ENCODE peak calls at places on chromosomes 5 and 9, in ten cellular contexts. One of them, this sample, is unnamed.

GRCh38 chr5:160197341-160198147 is 31.8 kb upstream of the FABP6 start:
- DNase-seq in MCF 10A: no peak
- DNase-seq in uterus: peak
- DNase-seq in esophagus squamous epithelium: no peak
- DNase-seq in colonic mucosa: no peak
- DNase-seq in Panc1: no peak
- DNase-seq in fibroblast of pulmonary artery: peak
- DNase-seq in HCT116: no peak
- DNase-seq in Peyer's patch: no peak
- DNase-seq in PC-3: no peak
- DNase-seq in this sample: no peak

GRCh38 chr9:91207889-91208651 is 153.6 kb downstream of the AUH start:
- DNase-seq in MCF 10A: peak
- DNase-seq in uterus: no peak
- DNase-seq in Peyer's patch: no peak
- DNase-seq in Panc1: no peak
- DNase-seq in esophagus squamous epithelium: no peak
- DNase-seq in PC-3: no peak
- DNase-seq in fibroblast of pulmonary artery: peak
- DNase-seq in HCT116: no peak
- DNase-seq in colonic mucosa: no peak
- DNase-seq in this sample: no peak

GRCh38 chr5:5619546-5619945 is 197.1 kb downstream of the ICE1 start:
- DNase-seq in Panc1: no peak
- DNase-seq in fibroblast of pulmonary artery: no peak
- DNase-seq in uterus: no peak
- DNase-seq in HCT116: no peak
- DNase-seq in PC-3: no peak
- DNase-seq in esophagus squamous epithelium: no peak
- DNase-seq in colonic mucosa: no peak
- DNase-seq in Peyer's patch: no peak
- DNase-seq in MCF 10A: no peak
- DNase-seq in this sample: no peak

GRCh38 chr9:109274768-109275596 is 45.9 kb downstream of the EPB41L4B start:
- DNase-seq in colonic mucosa: peak
- DNase-seq in MCF 10A: no peak
- DNase-seq in fibroblast of pulmonary artery: no peak
- DNase-seq in HCT116: no peak
- DNase-seq in Peyer's patch: peak
- DNase-seq in uterus: no peak
- DNase-seq in Panc1: no peak
- DNase-seq in PC-3: no peak
- DNase-seq in esophagus squamous epithelium: no peak
- DNase-seq in this sample: no peak

GRCh38 chr9:135137398-135137832 is 49.9 kb downstream of the OLFM1 start:
- DNase-seq in esophagus squamous epithelium: no peak
- DNase-seq in Panc1: no peak
- DNase-seq in PC-3: no peak
- DNase-seq in Peyer's patch: no peak
- DNase-seq in colonic mucosa: no peak
- DNase-seq in fibroblast of pulmonary artery: peak
- DNase-seq in MCF 10A: peak
- DNase-seq in uterus: no peak
- DNase-seq in HCT116: no peak
- DNase-seq in this sample: no peak

GRCh38 chr9:125886365-125886764 is 139.2 kb downstream of the PBX3 start:
- DNase-seq in Peyer's patch: no peak
- DNase-seq in PC-3: no peak
- DNase-seq in colonic mucosa: no peak
- DNase-seq in esophagus squamous epithelium: no peak
- DNase-seq in HCT116: no peak
- DNase-seq in MCF 10A: no peak
- DNase-seq in Panc1: no peak
- DNase-seq in uterus: no peak
- DNase-seq in fibroblast of pulmonary artery: peak
- DNase-seq in this sample: no peak

GRCh38 chr9:93679536-93680444 is 103.4 kb downstream of the PHF2 start:
- DNase-seq in uterus: peak
- DNase-seq in PC-3: no peak
- DNase-seq in HCT116: no peak
- DNase-seq in Peyer's patch: peak
- DNase-seq in esophagus squamous epithelium: no peak
- DNase-seq in Panc1: no peak
- DNase-seq in fibroblast of pulmonary artery: no peak
- DNase-seq in colonic mucosa: peak
- DNase-seq in MCF 10A: no peak
- DNase-seq in this sample: peak

GRCh38 chr5:10420926-10421325 is 20.8 kb upstream of the ROPN1L start:
- DNase-seq in MCF 10A: no peak
- DNase-seq in esophagus squamous epithelium: no peak
- DNase-seq in PC-3: peak
- DNase-seq in colonic mucosa: no peak
- DNase-seq in HCT116: no peak
- DNase-seq in Peyer's patch: no peak
- DNase-seq in fibroblast of pulmonary artery: peak
- DNase-seq in Panc1: no peak
- DNase-seq in uterus: no peak
- DNase-seq in this sample: no peak

GRCh38 chr5:120396186-120396585 is 67.9 kb upstream of the PRR16 start:
- DNase-seq in Panc1: no peak
- DNase-seq in PC-3: peak
- DNase-seq in Peyer's patch: no peak
- DNase-seq in uterus: no peak
- DNase-seq in esophagus squamous epithelium: no peak
- DNase-seq in fibroblast of pulmonary artery: peak
- DNase-seq in colonic mucosa: no peak
- DNase-seq in HCT116: no peak
- DNase-seq in MCF 10A: peak
- DNase-seq in this sample: no peak

GRCh38 chr5:43078956-43079355 is 38.8 kb upstream of the ANXA2R start:
- DNase-seq in Peyer's patch: no peak
- DNase-seq in colonic mucosa: no peak
- DNase-seq in uterus: no peak
- DNase-seq in MCF 10A: peak
- DNase-seq in Panc1: no peak
- DNase-seq in PC-3: no peak
- DNase-seq in esophagus squamous epithelium: no peak
- DNase-seq in HCT116: no peak
- DNase-seq in fibroblast of pulmonary artery: peak
- DNase-seq in this sample: no peak

GRCh38 chr5:134530375-134531077 is 5.1 kb downstream of the JADE2 start:
- DNase-seq in Peyer's patch: no peak
- DNase-seq in PC-3: no peak
- DNase-seq in esophagus squamous epithelium: no peak
- DNase-seq in fibroblast of pulmonary artery: no peak
- DNase-seq in Panc1: no peak
- DNase-seq in HCT116: no peak
- DNase-seq in colonic mucosa: no peak
- DNase-seq in MCF 10A: no peak
- DNase-seq in uterus: no peak
- DNase-seq in this sample: no peak

GRCh38 chr5:146206257-146206656 is 2.9 kb downstream of the RBM27 start:
- DNase-seq in Peyer's patch: no peak
- DNase-seq in HCT116: no peak
- DNase-seq in PC-3: no peak
- DNase-seq in colonic mucosa: no peak
- DNase-seq in MCF 10A: no peak
- DNase-seq in esophagus squamous epithelium: no peak
- DNase-seq in uterus: no peak
- DNase-seq in fibroblast of pulmonary artery: no peak
- DNase-seq in Panc1: no peak
- DNase-seq in this sample: no peak

GRCh38 chr5:146213210-146213838 is 9.9 kb downstream of the RBM27 start:
- DNase-seq in PC-3: no peak
- DNase-seq in esophagus squamous epithelium: no peak
- DNase-seq in MCF 10A: peak
- DNase-seq in uterus: no peak
- DNase-seq in HCT116: no peak
- DNase-seq in fibroblast of pulmonary artery: peak
- DNase-seq in colonic mucosa: no peak
- DNase-seq in Panc1: no peak
- DNase-seq in Peyer's patch: no peak
- DNase-seq in this sample: no peak

GRCh38 chr5:146205499-146206202 is 2.2 kb downstream of the RBM27 start:
- DNase-seq in colonic mucosa: no peak
- DNase-seq in esophagus squamous epithelium: no peak
- DNase-seq in Panc1: no peak
- DNase-seq in MCF 10A: no peak
- DNase-seq in fibroblast of pulmonary artery: no peak
- DNase-seq in PC-3: no peak
- DNase-seq in Peyer's patch: no peak
- DNase-seq in HCT116: no peak
- DNase-seq in uterus: no peak
- DNase-seq in this sample: no peak

GRCh38 chr5:146203872-146204192 is 427 bp downstream of the RBM27 start:
- DNase-seq in Panc1: no peak
- DNase-seq in esophagus squamous epithelium: no peak
- DNase-seq in Peyer's patch: no peak
- DNase-seq in uterus: no peak
- DNase-seq in colonic mucosa: no peak
- DNase-seq in HCT116: no peak
- DNase-seq in fibroblast of pulmonary artery: no peak
- DNase-seq in MCF 10A: no peak
- DNase-seq in PC-3: no peak
- DNase-seq in this sample: no peak

GRCh38 chr5:146208916-146209522 is 5.6 kb downstream of the RBM27 start:
- DNase-seq in colonic mucosa: no peak
- DNase-seq in HCT116: no peak
- DNase-seq in MCF 10A: no peak
- DNase-seq in fibroblast of pulmonary artery: no peak
- DNase-seq in esophagus squamous epithelium: no peak
- DNase-seq in Panc1: no peak
- DNase-seq in Peyer's patch: no peak
- DNase-seq in PC-3: peak
- DNase-seq in uterus: no peak
- DNase-seq in this sample: no peak
- TF ChIP-seq CTCF in colonic mucosa: no peak
- TF ChIP-seq CTCF in HCT116: no peak
- TF ChIP-seq CTCF in MCF 10A: peak
- TF ChIP-seq CTCF in fibroblast of pulmonary artery: peak
- TF ChIP-seq CTCF in esophagus squamous epithelium: no peak
- TF ChIP-seq CTCF in Panc1: no peak
- TF ChIP-seq CTCF in Peyer's patch: no peak
- TF ChIP-seq CTCF in PC-3: peak
- TF ChIP-seq CTCF in uterus: no peak
- TF ChIP-seq CTCF in this sample: no peak

GRCh38 chr5:33129309-33129708 is 311.5 kb upstream of the TARS1 start:
- DNase-seq in uterus: no peak
- DNase-seq in MCF 10A: no peak
- DNase-seq in PC-3: no peak
- DNase-seq in HCT116: no peak
- DNase-seq in fibroblast of pulmonary artery: no peak
- DNase-seq in Panc1: no peak
- DNase-seq in esophagus squamous epithelium: no peak
- DNase-seq in Peyer's patch: no peak
- DNase-seq in colonic mucosa: no peak
- DNase-seq in this sample: no peak
- TF ChIP-seq CTCF in uterus: no peak
- TF ChIP-seq CTCF in MCF 10A: no peak
- TF ChIP-seq CTCF in PC-3: no peak
- TF ChIP-seq CTCF in HCT116: no peak
- TF ChIP-seq CTCF in fibroblast of pulmonary artery: no peak
- TF ChIP-seq CTCF in Panc1: no peak
- TF ChIP-seq CTCF in esophagus squamous epithelium: no peak
- TF ChIP-seq CTCF in Peyer's patch: no peak
- TF ChIP-seq CTCF in colonic mucosa: no peak
- TF ChIP-seq CTCF in this sample: no peak

DNA sequence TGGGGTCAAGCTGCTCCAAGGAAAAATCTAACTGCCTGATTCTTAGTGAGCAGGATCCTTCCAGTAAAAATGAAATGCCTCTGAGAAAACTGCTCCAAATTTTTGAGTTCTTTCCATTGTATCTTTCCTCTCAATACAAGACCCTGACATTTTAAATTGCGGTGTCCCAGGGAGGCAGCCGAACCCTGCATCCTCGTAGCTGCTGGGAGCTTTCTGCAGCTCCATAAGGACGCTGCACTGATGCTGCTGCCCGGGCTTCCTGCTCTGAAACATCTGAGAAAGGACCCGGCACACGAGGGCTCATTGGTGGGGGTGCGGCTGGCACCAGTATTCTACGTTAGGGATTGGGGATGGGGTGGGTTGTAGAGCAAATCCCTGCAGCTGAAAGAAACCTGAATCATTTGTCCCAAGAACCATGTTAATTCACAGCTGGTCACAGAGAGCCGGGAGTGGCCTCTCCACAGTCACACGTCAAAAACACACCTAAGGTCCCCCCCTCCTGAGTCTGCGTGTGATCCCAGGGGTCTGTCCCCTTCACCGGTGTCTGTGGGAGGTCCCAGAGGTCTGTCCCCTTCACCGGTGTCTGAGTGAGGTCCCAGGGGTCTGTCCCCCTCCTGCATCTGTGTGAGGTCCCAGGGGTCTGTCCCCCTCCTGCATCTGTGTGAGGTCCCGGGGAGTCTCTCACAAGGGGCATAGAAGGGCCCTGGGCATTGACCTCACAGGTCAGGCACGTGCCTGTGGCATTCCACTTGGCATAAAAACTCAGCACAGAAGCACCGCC is 63.4 kb upstream of the ZNF354B start:
- DNase-seq in PC-3: no peak
- DNase-seq in colonic mucosa: no peak
- DNase-seq in Panc1: no peak
- DNase-seq in fibroblast of pulmonary artery: no peak
- DNase-seq in Peyer's patch: no peak
- DNase-seq in HCT116: no peak
- DNase-seq in MCF 10A: no peak
- DNase-seq in esophagus squamous epithelium: no peak
- DNase-seq in uterus: no peak
- DNase-seq in this sample: no peak
- TF ChIP-seq CTCF in PC-3: no peak
- TF ChIP-seq CTCF in colonic mucosa: no peak
- TF ChIP-seq CTCF in Panc1: no peak
- TF ChIP-seq CTCF in fibroblast of pulmonary artery: no peak
- TF ChIP-seq CTCF in Peyer's patch: no peak
- TF ChIP-seq CTCF in HCT116: no peak
- TF ChIP-seq CTCF in MCF 10A: no peak
- TF ChIP-seq CTCF in esophagus squamous epithelium: no peak
- TF ChIP-seq CTCF in uterus: no peak
- TF ChIP-seq CTCF in this sample: no peak

DNA sequence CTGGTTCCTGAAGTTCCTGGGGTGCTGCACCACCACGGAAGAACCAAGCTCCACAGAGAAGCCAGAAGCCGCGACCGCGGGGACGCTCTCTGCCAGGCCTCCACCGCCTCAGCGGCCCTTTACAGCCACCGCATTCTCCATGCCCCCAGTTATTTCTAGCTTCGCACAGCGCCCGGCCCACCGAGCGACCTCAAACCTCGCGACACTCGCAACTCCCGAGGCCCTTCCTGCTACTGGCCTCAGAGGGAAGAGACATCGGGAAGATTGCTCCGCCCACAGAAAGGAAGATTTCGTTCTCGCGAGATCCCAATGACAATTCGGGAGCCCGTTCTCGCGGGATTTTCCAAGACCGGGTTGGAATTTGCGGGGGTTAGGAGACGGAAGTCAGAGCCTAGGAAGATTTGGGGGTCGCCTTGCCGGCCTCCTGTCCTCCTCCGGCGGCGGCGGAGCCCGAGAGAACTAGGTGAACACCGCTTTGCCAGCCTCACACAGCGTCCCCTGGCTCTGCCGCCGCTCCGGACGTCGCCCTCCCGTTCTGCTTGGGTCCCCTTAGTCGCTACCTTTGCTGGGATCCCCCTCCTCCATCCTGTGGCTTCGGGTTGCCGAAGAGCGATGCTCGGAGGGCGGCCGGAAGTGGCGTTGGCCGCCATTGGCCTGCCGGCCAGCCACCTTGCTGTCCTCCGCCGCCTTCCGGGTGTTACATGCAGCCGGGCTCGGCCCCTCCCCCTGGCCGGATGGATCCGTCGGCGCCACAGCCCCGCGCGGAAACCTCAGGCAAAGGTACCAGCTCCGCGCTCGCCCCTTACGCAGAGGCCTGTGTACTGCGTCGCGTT is at the start of gene ERCC6L2:
- DNase-seq in Panc1: peak
- DNase-seq in colonic mucosa: peak
- DNase-seq in fibroblast of pulmonary artery: peak
- DNase-seq in uterus: peak
- DNase-seq in Peyer's patch: peak
- DNase-seq in PC-3: peak
- DNase-seq in esophagus squamous epithelium: peak
- DNase-seq in MCF 10A: peak
- DNase-seq in HCT116: peak
- DNase-seq in this sample: peak
- TF ChIP-seq CTCF in Panc1: no peak
- TF ChIP-seq CTCF in colonic mucosa: no peak
- TF ChIP-seq CTCF in fibroblast of pulmonary artery: no peak
- TF ChIP-seq CTCF in uterus: no peak
- TF ChIP-seq CTCF in Peyer's patch: no peak
- TF ChIP-seq CTCF in PC-3: no peak
- TF ChIP-seq CTCF in esophagus squamous epithelium: no peak
- TF ChIP-seq CTCF in MCF 10A: no peak
- TF ChIP-seq CTCF in HCT116: no peak
- TF ChIP-seq CTCF in this sample: no peak

This sample was measured in mesothelial cell of epicardium.